ENCODE peak calls at places on chromosomes 7 and 10, in ten cellular contexts. Q, O, P, L, V, S, Y, I, G and E are unnamed samples.

GRCh38 chr7:30206466-30206865 is 71.7 kb downstream of the MTURN start:
- DNase-seq in Q (no peak), O (no peak), P (no peak), L (peak; percentile 10), V (peak; percentile 88), S (no peak), Y (no peak), I (peak; percentile 14), G (peak; percentile 27), E (no peak)

GRCh38 chr7:25117226-25118047 is 7.6 kb downstream of the CYCS start:
- DNase-seq in Q (no peak), O (no peak), P (no peak), L (no peak), V (no peak), S (no peak), Y (no peak), I (no peak), G (no peak), E (no peak)

GRCh38 chr7:157669768-157670345 is 333.1 kb downstream of the DNAJB6 start:
- DNase-seq in Q (no peak), O (no peak), P (no peak), L (no peak), V (no peak), S (no peak), Y (no peak), I (no peak), G (no peak), E (no peak)

GRCh38 chr7:2149672-2150444 is 82.9 kb downstream of the MAD1L1 start:
- DNase-seq in Q (peak; percentile 46), O (no peak), P (no peak), L (no peak), V (no peak), S (no peak), Y (no peak), I (no peak), G (no peak), E (no peak)

GRCh38 chr10:86169506-86170254 is 196.9 kb downstream of the GRID1 start:
- DNase-seq in Q (no peak), O (no peak), P (no peak), L (no peak), V (no peak), S (no peak), Y (no peak), I (no peak), G (no peak), E (no peak)

GRCh38 chr10:133129854-133130495 is 30.0 kb upstream of the KNDC1 start:
- DNase-seq in Q (peak; percentile 14), O (no peak), P (no peak), L (no peak), V (no peak), S (no peak), Y (no peak), I (no peak), G (no peak), E (no peak)

GRCh38 chr10:76127984-76128589 is 696.7 kb downstream of the LRMDA start:
- DNase-seq in Q (no peak), O (no peak), P (no peak), L (no peak), V (no peak), S (no peak), Y (no peak), I (no peak), G (no peak), E (no peak)

GRCh38 chr7:137282043-137282442 is 61.5 kb downstream of the PTN start:
- DNase-seq in Q (no peak), O (no peak), P (no peak), L (no peak), V (no peak), S (no peak), Y (no peak), I (peak; percentile 1), G (peak; percentile 5), E (no peak)

GRCh38 chr7:50531928-50532327 is 33.3 kb downstream of the DDC start:
- DNase-seq in Q (no peak), O (peak; percentile 20), P (no peak), L (no peak), V (no peak), S (no peak), Y (no peak), I (no peak), G (no peak), E (no peak)